ENCODE peak calls at places on chromosomes 6 and 20, in six cellular contexts. One of them, this sample, is unnamed.

GRCh38 chr6:105087571-105088211 is 92.1 kb downstream of the POPDC3 start:
- DNase-seq in A549: peak
- DNase-seq in upper lobe of right lung: no peak
- DNase-seq in AG04450: peak
- DNase-seq in choroid plexus epithelial cell: peak
- DNase-seq in testis: peak
- DNase-seq in this sample: peak

GRCh38 chr6:119344306-119344705 is 5.3 kb downstream of the MAN1A1 start:
- DNase-seq in AG04450: no peak
- DNase-seq in choroid plexus epithelial cell: no peak
- DNase-seq in A549: no peak
- DNase-seq in upper lobe of right lung: no peak
- DNase-seq in testis: no peak
- DNase-seq in this sample: no peak

GRCh38 chr6:164695896-164696295 is 613.5 kb downstream of the C6orf118 start:
- DNase-seq in AG04450: no peak
- DNase-seq in upper lobe of right lung: no peak
- DNase-seq in testis: no peak
- DNase-seq in choroid plexus epithelial cell: no peak
- DNase-seq in A549: no peak
- DNase-seq in this sample: no peak

GRCh38 chr6:145711372-145711771 is 23.9 kb downstream of the EPM2A start:
- DNase-seq in A549: no peak
- DNase-seq in testis: no peak
- DNase-seq in AG04450: no peak
- DNase-seq in choroid plexus epithelial cell: no peak
- DNase-seq in upper lobe of right lung: no peak
- DNase-seq in this sample: no peak

GRCh38 chr20:61120595-61121515 is 131.2 kb upstream of the CDH4 start:
- DNase-seq in testis: peak
- DNase-seq in upper lobe of right lung: peak
- DNase-seq in A549: peak
- DNase-seq in AG04450: peak
- DNase-seq in choroid plexus epithelial cell: peak
- DNase-seq in this sample: peak

GRCh38 chr6:162917506-162917905 is 189.7 kb downstream of the PACRG start:
- DNase-seq in choroid plexus epithelial cell: peak
- DNase-seq in AG04450: no peak
- DNase-seq in testis: no peak
- DNase-seq in A549: no peak
- DNase-seq in upper lobe of right lung: no peak
- DNase-seq in this sample: no peak

GRCh38 chr6:126040394-126040793 is 54.1 kb downstream of the TRMT11 start:
- DNase-seq in testis: no peak
- DNase-seq in choroid plexus epithelial cell: no peak
- DNase-seq in AG04450: no peak
- DNase-seq in A549: no peak
- DNase-seq in upper lobe of right lung: no peak
- DNase-seq in this sample: no peak

GRCh38 chr20:49276201-49276894 is 1.5 kb downstream of the ZNFX1 start:
- DNase-seq in AG04450: no peak
- DNase-seq in A549: no peak
- DNase-seq in testis: peak
- DNase-seq in choroid plexus epithelial cell: peak
- DNase-seq in upper lobe of right lung: no peak
- DNase-seq in this sample: peak

GRCh38 chr6:41936073-41936837 is 5.4 kb downstream of the CCND3 start:
- DNase-seq in upper lobe of right lung: peak
- DNase-seq in AG04450: peak
- DNase-seq in choroid plexus epithelial cell: peak
- DNase-seq in testis: peak
- DNase-seq in A549: peak
- DNase-seq in this sample: peak

GRCh38 chr20:24164360-24164759 is 175.8 kb upstream of the GGTLC1 start:
- DNase-seq in choroid plexus epithelial cell: peak
- DNase-seq in AG04450: no peak
- DNase-seq in upper lobe of right lung: no peak
- DNase-seq in A549: peak
- DNase-seq in testis: no peak
- DNase-seq in this sample: no peak

GRCh38 chr6:28769626-28770402 is 154.0 kb downstream of the TRIM27 start:
- DNase-seq in upper lobe of right lung: no peak
- DNase-seq in AG04450: no peak
- DNase-seq in A549: peak
- DNase-seq in testis: no peak
- DNase-seq in choroid plexus epithelial cell: peak
- DNase-seq in this sample: no peak

GRCh38 chr20:21514553-21515251 is 838 bp upstream of the NKX2-2 start:
- DNase-seq in AG04450: no peak
- DNase-seq in choroid plexus epithelial cell: no peak
- DNase-seq in A549: no peak
- DNase-seq in upper lobe of right lung: no peak
- DNase-seq in testis: no peak
- DNase-seq in this sample: no peak

GRCh38 chr6:30149234-30149633 is 11.8 kb downstream of the TRIM10 start:
- DNase-seq in AG04450: no peak
- DNase-seq in A549: no peak
- DNase-seq in testis: no peak
- DNase-seq in choroid plexus epithelial cell: no peak
- DNase-seq in upper lobe of right lung: no peak
- DNase-seq in this sample: no peak
- TF ChIP-seq CTCF in AG04450: no peak
- TF ChIP-seq CTCF in A549: no peak
- TF ChIP-seq CTCF in testis: no peak
- TF ChIP-seq CTCF in choroid plexus epithelial cell: no peak
- TF ChIP-seq CTCF in upper lobe of right lung: no peak
- TF ChIP-seq CTCF in this sample: no peak

GRCh38 chr20:57773059-57773815 is 63.4 kb upstream of the PMEPA1 start:
- DNase-seq in A549: no peak
- DNase-seq in choroid plexus epithelial cell: peak
- DNase-seq in upper lobe of right lung: no peak
- DNase-seq in testis: no peak
- DNase-seq in AG04450: no peak
- DNase-seq in this sample: no peak
- H3K4me3 ChIP-seq in A549: no peak
- H3K4me3 ChIP-seq in choroid plexus epithelial cell: no peak
- H3K4me3 ChIP-seq in upper lobe of right lung: no peak
- H3K4me3 ChIP-seq in testis: no peak
- H3K4me3 ChIP-seq in AG04450: no peak
- H3K4me3 ChIP-seq in this sample: no peak

GRCh38 chr20:1185781-1186334 is 1.1 kb upstream of the TMEM74B start:
- DNase-seq in A549: peak
- DNase-seq in upper lobe of right lung: peak
- DNase-seq in testis: peak
- DNase-seq in AG04450: no peak
- DNase-seq in choroid plexus epithelial cell: peak
- DNase-seq in this sample: no peak
- TF ChIP-seq CTCF in A549: peak
- TF ChIP-seq CTCF in upper lobe of right lung: peak
- TF ChIP-seq CTCF in testis: no peak
- TF ChIP-seq CTCF in AG04450: peak
- TF ChIP-seq CTCF in choroid plexus epithelial cell: peak
- TF ChIP-seq CTCF in this sample: peak

DNA sequence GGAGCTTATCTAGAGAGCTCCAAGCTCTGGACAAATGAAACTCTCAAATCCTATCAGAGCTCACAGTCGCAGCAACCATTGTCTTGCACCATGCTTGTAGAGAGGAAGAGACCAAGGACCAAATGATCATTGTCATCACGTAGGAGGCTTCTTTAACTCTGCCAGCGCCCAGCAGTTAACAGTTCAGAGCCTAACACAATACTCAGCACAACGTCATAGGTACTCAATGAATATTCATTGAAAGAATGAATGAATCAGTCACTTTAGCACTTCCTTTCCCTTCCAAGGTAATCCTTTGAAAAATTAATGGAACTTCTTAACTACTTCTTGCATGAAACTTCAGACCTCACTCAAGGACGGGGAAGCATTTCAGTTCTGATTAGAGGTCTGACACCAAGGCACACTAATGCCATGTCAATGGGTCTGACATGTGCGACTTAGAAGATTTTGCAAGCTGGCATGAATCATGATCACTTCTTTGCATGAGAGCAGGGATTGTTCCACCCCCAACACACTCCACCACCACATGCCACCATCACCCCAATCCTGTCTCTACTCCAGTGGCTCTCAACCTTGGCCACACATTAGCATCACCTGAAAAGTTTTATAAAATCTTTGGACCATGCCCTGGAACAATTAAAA is 45.1 kb downstream of the KHDC1L start:
- DNase-seq in upper lobe of right lung: no peak
- DNase-seq in A549: no peak
- DNase-seq in choroid plexus epithelial cell: no peak
- DNase-seq in testis: no peak
- DNase-seq in AG04450: no peak
- DNase-seq in this sample: no peak
- H3K4me3 ChIP-seq in upper lobe of right lung: no peak
- H3K4me3 ChIP-seq in A549: no peak
- H3K4me3 ChIP-seq in choroid plexus epithelial cell: no peak
- H3K4me3 ChIP-seq in testis: no peak
- H3K4me3 ChIP-seq in AG04450: no peak
- H3K4me3 ChIP-seq in this sample: peak

DNA sequence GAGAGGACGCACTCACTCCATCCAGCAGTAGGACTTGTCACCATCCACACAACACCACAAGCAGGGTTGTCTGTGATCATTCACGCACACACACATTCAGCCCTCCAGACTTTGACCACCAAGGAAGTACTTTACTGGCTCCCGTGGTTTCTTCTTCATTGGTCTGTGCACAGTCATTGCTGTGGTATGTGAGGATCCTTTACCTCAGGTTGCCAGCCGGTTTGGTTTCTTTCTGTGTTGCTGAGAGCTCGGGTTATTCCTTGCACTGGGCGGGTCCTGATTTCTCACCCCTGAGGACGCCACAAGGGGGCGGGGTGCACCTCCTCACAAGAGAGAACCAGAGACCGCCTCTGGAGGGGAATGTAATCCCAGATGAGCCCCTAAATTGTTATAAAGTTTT is 11.2 kb downstream of the SLC35A1 start:
- DNase-seq in testis: no peak
- DNase-seq in upper lobe of right lung: no peak
- DNase-seq in choroid plexus epithelial cell: peak
- DNase-seq in A549: peak
- DNase-seq in AG04450: no peak
- DNase-seq in this sample: peak
- TF ChIP-seq CTCF in testis: no peak
- TF ChIP-seq CTCF in upper lobe of right lung: peak
- TF ChIP-seq CTCF in choroid plexus epithelial cell: peak
- TF ChIP-seq CTCF in A549: no peak
- TF ChIP-seq CTCF in AG04450: no peak
- TF ChIP-seq CTCF in this sample: no peak

GRCh38 chr20:11918280-11918952 is 723 bp downstream of the BTBD3 start:
- DNase-seq in AG04450: no peak
- DNase-seq in A549: no peak
- DNase-seq in testis: peak
- DNase-seq in choroid plexus epithelial cell: no peak
- DNase-seq in upper lobe of right lung: no peak
- DNase-seq in this sample: no peak
- H3K4me3 ChIP-seq in AG04450: peak
- H3K4me3 ChIP-seq in A549: no peak
- H3K4me3 ChIP-seq in testis: peak
- H3K4me3 ChIP-seq in choroid plexus epithelial cell: peak
- H3K4me3 ChIP-seq in upper lobe of right lung: peak
- H3K4me3 ChIP-seq in this sample: peak

GRCh38 chr6:160733045-160733646 is 31.1 kb downstream of the PLG start:
- DNase-seq in testis: peak
- DNase-seq in AG04450: no peak
- DNase-seq in A549: peak
- DNase-seq in choroid plexus epithelial cell: peak
- DNase-seq in upper lobe of right lung: no peak
- DNase-seq in this sample: peak
- TF ChIP-seq CTCF in testis: peak
- TF ChIP-seq CTCF in AG04450: peak
- TF ChIP-seq CTCF in A549: peak
- TF ChIP-seq CTCF in choroid plexus epithelial cell: peak
- TF ChIP-seq CTCF in upper lobe of right lung: peak
- TF ChIP-seq CTCF in this sample: peak